ENCODE peak calls at places on chromosomes 7 and 10, in seven cellular contexts. J is left cardiac atrium, Y is NCI-H1694, X is anterior cingulate cortex, T is astrocyte of the hippocampus, I is HEK293T, L is substantia nigra. N is an unnamed sample.

GRCh38 chr7:7177044-7177517 is 5.3 kb upstream of the C1GALT1 start:
- DNase-seq in J (no peak), Y (no peak), X (no peak), T (peak; percentile 84), I (no peak), L (no peak), N (peak; percentile 30)

GRCh38 chr10:126880926-126881325 is 24.3 kb upstream of the DOCK1 start:
- DNase-seq in J (no peak), Y (no peak), X (no peak), T (peak; percentile 48), I (no peak), L (no peak), N (no peak)

GRCh38 chr7:101516849-101517248 is 112.2 kb downstream of the MYL10 start:
- DNase-seq in J (no peak), Y (no peak), X (no peak), T (no peak), I (no peak), L (no peak), N (no peak)

GRCh38 chr10:89182894-89183293 is 24.2 kb downstream of the CH25H start:
- DNase-seq in J (no peak), Y (no peak), X (no peak), T (no peak), I (no peak), L (no peak), N (no peak)

GRCh38 chr7:71414490-71414889 is 282.5 kb downstream of the GALNT17 start:
- DNase-seq in J (peak; percentile 29), Y (no peak), X (peak; percentile 2), T (peak; percentile 32), I (no peak), L (no peak), N (no peak)

GRCh38 chr7:103810112-103810744 is 179.2 kb downstream of the RELN start:
- DNase-seq in J (no peak), Y (no peak), X (no peak), T (no peak), I (no peak), L (no peak), N (no peak)

GRCh38 chr10:7589748-7590147 is 77.0 kb downstream of the ITIH5 start:
- DNase-seq in J (no peak), Y (no peak), X (no peak), T (no peak), I (no peak), L (no peak), N (no peak)

GRCh38 chr10:86254526-86255174 is 111.9 kb downstream of the GRID1 start:
- DNase-seq in J (no peak), Y (no peak), X (no peak), T (no peak), I (no peak), L (no peak), N (no peak)

GRCh38 chr7:28776463-28777157 is 181.5 kb downstream of the TRIL start:
- DNase-seq in J (no peak), Y (no peak), X (no peak), T (no peak), I (no peak), L (no peak), N (no peak)

GRCh38 chr10:91340613-91341362 is 69.4 kb upstream of the HECTD2 start:
- DNase-seq in J (peak; percentile 53), Y (peak; percentile 17), X (peak; percentile 18), T (peak; percentile 81), I (no peak), L (no peak), N (no peak)

GRCh38 chr10:75508814-75509306 is 77.4 kb downstream of the LRMDA start:
- DNase-seq in J (no peak), Y (no peak), X (no peak), T (peak; percentile 41), I (peak; percentile 58), L (no peak), N (no peak)

GRCh38 chr10:89553064-89553734 is 17.8 kb upstream of the SLC16A12 start:
- DNase-seq in J (no peak), Y (no peak), X (no peak), T (peak; percentile 86), I (no peak), L (no peak), N (no peak)

GRCh38 chr7:2175514-2175913 is 57.2 kb downstream of the MAD1L1 start:
- DNase-seq in J (peak; percentile 60), Y (no peak), X (no peak), T (peak; percentile 98), I (no peak), L (no peak), N (no peak)

GRCh38 chr7:40793132-40793531 is 658.3 kb downstream of the SUGCT start:
- DNase-seq in J (no peak), Y (no peak), X (no peak), T (peak; percentile 69), I (no peak), L (no peak), N (no peak)

GRCh38 chr7:92057375-92057774 is 76.9 kb downstream of the CYP51A1 start:
- DNase-seq in J (no peak), Y (no peak), X (no peak), T (peak; percentile 5), I (no peak), L (no peak), N (no peak)

GRCh38 chr7:14420768-14421167 is 431.3 kb upstream of the ETV1 start:
- DNase-seq in J (no peak), Y (no peak), X (no peak), T (peak; percentile 2), I (no peak), L (no peak), N (no peak)

GRCh38 chr10:11595395-11595692 is 16.1 kb downstream of the USP6NL start:
- DNase-seq in J (no peak), Y (no peak), X (peak; percentile 22), T (peak; percentile 66), I (no peak), L (no peak), N (no peak)

GRCh38 chr7:27898735-27899134 is 158.8 kb downstream of the TAX1BP1 start:
- DNase-seq in J (no peak), Y (no peak), X (no peak), T (no peak), I (no peak), L (no peak), N (no peak)

GRCh38 chr7:125648543-125648942 is 718.9 kb upstream of the POT1 start:
- DNase-seq in J (no peak), Y (no peak), X (no peak), T (no peak), I (no peak), L (no peak), N (no peak)

GRCh38 chr10:92239600-92240288 is 51.1 kb downstream of the CPEB3 start:
- DNase-seq in J (peak; percentile 51), Y (no peak), X (peak; percentile 58), T (peak; percentile 71), I (peak; percentile 74), L (peak; percentile 50), N (peak; percentile 40)

GRCh38 chr7:18212308-18212707 is 184.7 kb upstream of the PRPS1L1 start:
- DNase-seq in J (no peak), Y (no peak), X (no peak), T (no peak), I (no peak), L (no peak), N (no peak)

GRCh38 chr7:118839544-118839943 is 615.0 kb downstream of the ANKRD7 start:
- DNase-seq in J (no peak), Y (no peak), X (no peak), T (no peak), I (no peak), L (no peak), N (no peak)

GRCh38 chr7:24025094-24025493 is 258.9 kb upstream of the NPY start:
- DNase-seq in J (no peak), Y (no peak), X (no peak), T (peak; percentile 51), I (no peak), L (no peak), N (no peak)

GRCh38 chr10:35378547-35379210 is 42.4 kb downstream of the CCNY start:
- DNase-seq in J (no peak), Y (no peak), X (no peak), T (no peak), I (no peak), L (no peak), N (no peak)